ENCODE peak calls at places on chromosomes 16 and 17, in four cellular contexts. X, E, W and I are unnamed samples.

GRCh38 chr17:42698736-42699414 is 16.5 kb downstream of the CNTNAP1 start:
- DNase-seq in X (no peak), E (peak; percentile 87), W (no peak), I (peak; percentile 21)

GRCh38 chr17:47693667-47694017 is 319 bp upstream of the TBKBP1 start:
- DNase-seq in E (no peak), X (peak; percentile 52), W (no peak), I (no peak)

GRCh38 chr16:56191807-56192643 is 736 bp downstream of the GNAO1 start:
- DNase-seq in X (no peak), E (no peak), W (no peak), I (peak; percentile 22)

GRCh38 chr17:5583426-5584382 is 605 bp downstream of the NLRP1 start:
- DNase-seq in E (peak; percentile 15), X (no peak), W (no peak), I (no peak)

GRCh38 chr17:962166-962565 is 17.4 kb downstream of the NXN start:
- DNase-seq in X (no peak), E (no peak), W (no peak), I (no peak)

GRCh38 chr17:44361292-44362055 is 2.2 kb downstream of the FAM171A2 start:
- DNase-seq in E (no peak), X (no peak), W (no peak), I (no peak)

GRCh38 chr16:1012722-1013592 is 31.4 kb downstream of the SOX8 start:
- DNase-seq in E (no peak), W (no peak), X (no peak), I (no peak)

GRCh38 chr17:18033442-18034099 is 5.4 kb downstream of the ATPAF2 start:
- DNase-seq in X (peak; percentile 25), E (peak; percentile 87), W (peak; percentile 62), I (peak; percentile 82)

GRCh38 chr17:17096438-17097178 is 54.4 kb downstream of the MPRIP start:
- DNase-seq in W (no peak), E (peak; percentile 59), X (no peak), I (no peak)

GRCh38 chr16:1137604-1138003 is 15.3 kb upstream of the CACNA1H start:
- DNase-seq in X (no peak), E (peak; percentile 57), W (peak; percentile 25), I (no peak)

GRCh38 chr17:71180801-71181385 is 939.9 kb upstream of the SOX9 start:
- DNase-seq in E (peak; percentile 52), W (no peak), X (no peak), I (no peak)

GRCh38 chr17:76793775-76794174 is 55.9 kb downstream of the MFSD11 start:
- DNase-seq in W (no peak), E (peak; percentile 23), X (no peak), I (peak; percentile 37)

GRCh38 chr17:17406225-17406624 is 70.6 kb upstream of the MED9 start:
- DNase-seq in W (no peak), E (no peak), X (no peak), I (no peak)

GRCh38 chr17:13562271-13562800 is 39.4 kb downstream of the HS3ST3A1 start:
- DNase-seq in W (no peak), E (peak; percentile 97), X (no peak), I (no peak)

GRCh38 chr16:23432176-23433128 is 20.5 kb downstream of the COG7 start:
- DNase-seq in X (no peak), W (no peak), E (peak; percentile 37), I (no peak)
- TF ChIP-seq CTCF in X (no peak), W (no peak), E (peak; percentile 26), I (no peak)

DNA sequence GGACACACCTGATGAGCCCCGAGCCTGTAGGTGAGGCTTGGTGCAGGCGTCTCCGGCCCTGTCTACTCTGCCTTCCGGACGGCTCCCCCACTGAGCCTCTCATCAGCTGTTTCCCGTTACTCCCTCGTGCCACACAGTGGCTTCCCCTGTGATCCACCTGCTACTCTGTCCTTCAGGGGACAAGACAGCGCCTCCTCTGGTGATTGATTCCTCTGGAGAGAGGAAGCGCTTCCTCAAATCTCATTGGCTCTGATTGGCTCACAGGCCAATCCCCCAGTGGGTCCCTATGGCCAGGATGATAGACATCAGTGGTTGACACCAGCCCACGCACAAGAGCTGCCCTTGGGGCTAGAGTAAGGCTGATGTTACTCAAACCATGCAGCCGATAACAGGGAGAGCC is 24.0 kb downstream of the RNF213 start:
- DNase-seq in W (no peak), X (no peak), E (no peak), I (no peak)
- TF ChIP-seq CTCF in W (no peak), X (no peak), E (no peak), I (no peak)

DNA sequence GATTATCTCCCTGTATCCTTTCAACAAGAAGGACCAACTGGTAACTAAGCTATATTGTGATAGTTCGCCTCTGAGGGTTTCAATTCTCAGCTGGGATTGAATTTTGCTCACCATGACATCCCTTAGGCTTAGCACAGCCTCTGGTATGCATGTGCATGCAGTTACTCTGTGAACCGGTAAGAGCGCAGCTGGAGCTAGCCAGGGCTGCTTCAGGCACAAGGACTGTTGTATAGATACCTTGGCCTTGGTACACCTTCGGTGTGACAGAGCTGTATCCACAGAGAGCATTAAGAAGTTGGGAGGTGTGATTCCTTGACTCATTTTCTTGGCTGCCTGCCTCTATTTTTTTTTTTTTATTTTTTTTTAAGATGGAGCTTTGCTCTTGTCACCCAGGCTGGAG is 2.3 kb upstream of the NUTF2 start:
- DNase-seq in E (peak; percentile 51), X (no peak), W (no peak), I (no peak)
- TF ChIP-seq CTCF in E (no peak), X (no peak), W (no peak), I (no peak)

GRCh38 chr17:27384721-27385120 is 71.5 kb upstream of the KSR1 start:
- DNase-seq in X (no peak), W (no peak), E (peak; percentile 41), I (no peak)

GRCh38 chr17:27386206-27387075 is 69.8 kb upstream of the KSR1 start:
- DNase-seq in W (no peak), X (no peak), E (no peak), I (no peak)

GRCh38 chr17:27385626-27386025 is 70.6 kb upstream of the KSR1 start:
- DNase-seq in W (no peak), E (no peak), X (no peak), I (no peak)

GRCh38 chr17:27382025-27382424 is 74.2 kb upstream of the KSR1 start:
- DNase-seq in W (no peak), X (no peak), E (no peak), I (no peak)

GRCh38 chr17:27384261-27384701 is 72.0 kb upstream of the KSR1 start:
- DNase-seq in X (no peak), E (peak; percentile 96), W (no peak), I (no peak)
- TF ChIP-seq CTCF in X (no peak), E (peak; percentile 16), W (no peak), I (no peak)

GRCh38 chr16:57271063-57271345 is 13.5 kb downstream of the PLLP start:
- DNase-seq in W (no peak), E (no peak), X (no peak), I (no peak)
- TF ChIP-seq CTCF in W (no peak), E (no peak), X (no peak), I (no peak)

GRCh38 chr17:74859439-74860228 is at the start of gene GRIN2C:
- DNase-seq in W (no peak), X (peak; percentile 29), E (no peak), I (no peak)
- TF ChIP-seq CTCF in W (peak; percentile 24), X (peak; percentile 65), E (peak; percentile 24), I (peak; percentile 19)